ENCODE peak calls at places on chromosomes 1 and 21, in seven cellular contexts. One of them, this sample, is unnamed.

GRCh38 chr1:187853505-187853904 is 1024.8 kb downstream of the PLA2G4A start:
- DNase-seq in neural crest cell: no peak
- DNase-seq in stimulated activated CD4-positive, alpha-beta T cell treated with anti-CD3 and anti-CD28 coated beads, Interleukin-4, amount 100 ng/mL, for 48 hours: no peak
- DNase-seq in NCI-H1436 treated with DMSO at 0.1 percent for 48 hours: no peak
- DNase-seq in coronary artery: no peak
- DNase-seq in GM23338: no peak
- DNase-seq in NCI-H524: no peak
- DNase-seq in this sample: no peak

GRCh38 chr21:37208056-37208705 is 59.0 kb downstream of the VPS26C start:
- DNase-seq in neural crest cell: no peak
- DNase-seq in stimulated activated CD4-positive, alpha-beta T cell treated with anti-CD3 and anti-CD28 coated beads, Interleukin-4, amount 100 ng/mL, for 48 hours: peak; percentile 22
- DNase-seq in NCI-H1436 treated with DMSO at 0.1 percent for 48 hours: no peak
- DNase-seq in coronary artery: peak; percentile 87
- DNase-seq in GM23338: no peak
- DNase-seq in NCI-H524: no peak
- DNase-seq in this sample: no peak

GRCh38 chr1:243740255-243740999 is 109.6 kb downstream of the AKT3 start:
- DNase-seq in neural crest cell: no peak
- DNase-seq in stimulated activated CD4-positive, alpha-beta T cell treated with anti-CD3 and anti-CD28 coated beads, Interleukin-4, amount 100 ng/mL, for 48 hours: no peak
- DNase-seq in NCI-H1436 treated with DMSO at 0.1 percent for 48 hours: no peak
- DNase-seq in coronary artery: no peak
- DNase-seq in GM23338: peak; percentile 86
- DNase-seq in NCI-H524: no peak
- DNase-seq in this sample: no peak

GRCh38 chr1:158537609-158538008 is 16.6 kb downstream of the OR6Y1 start:
- DNase-seq in neural crest cell: no peak
- DNase-seq in stimulated activated CD4-positive, alpha-beta T cell treated with anti-CD3 and anti-CD28 coated beads, Interleukin-4, amount 100 ng/mL, for 48 hours: no peak
- DNase-seq in NCI-H1436 treated with DMSO at 0.1 percent for 48 hours: no peak
- DNase-seq in coronary artery: no peak
- DNase-seq in GM23338: no peak
- DNase-seq in NCI-H524: no peak
- DNase-seq in this sample: no peak

GRCh38 chr21:36456714-36457399 is 23.1 kb downstream of the CLDN14 start:
- DNase-seq in neural crest cell: no peak
- DNase-seq in stimulated activated CD4-positive, alpha-beta T cell treated with anti-CD3 and anti-CD28 coated beads, Interleukin-4, amount 100 ng/mL, for 48 hours: no peak
- DNase-seq in NCI-H1436 treated with DMSO at 0.1 percent for 48 hours: no peak
- DNase-seq in coronary artery: no peak
- DNase-seq in GM23338: no peak
- DNase-seq in NCI-H524: no peak
- DNase-seq in this sample: no peak

GRCh38 chr1:87958201-87958600 is 629.5 kb downstream of the LMO4 start:
- DNase-seq in neural crest cell: no peak
- DNase-seq in stimulated activated CD4-positive, alpha-beta T cell treated with anti-CD3 and anti-CD28 coated beads, Interleukin-4, amount 100 ng/mL, for 48 hours: no peak
- DNase-seq in NCI-H1436 treated with DMSO at 0.1 percent for 48 hours: no peak
- DNase-seq in coronary artery: no peak
- DNase-seq in GM23338: no peak
- DNase-seq in NCI-H524: no peak
- DNase-seq in this sample: no peak

GRCh38 chr1:154154534-154155181 is at the start of gene NUP210L:
- DNase-seq in neural crest cell: no peak
- DNase-seq in stimulated activated CD4-positive, alpha-beta T cell treated with anti-CD3 and anti-CD28 coated beads, Interleukin-4, amount 100 ng/mL, for 48 hours: no peak
- DNase-seq in NCI-H1436 treated with DMSO at 0.1 percent for 48 hours: no peak
- DNase-seq in coronary artery: peak; percentile 82
- DNase-seq in GM23338: peak; percentile 91
- DNase-seq in NCI-H524: no peak
- DNase-seq in this sample: no peak

GRCh38 chr1:246492611-246493245 is 14.4 kb downstream of the SMYD3 start:
- DNase-seq in neural crest cell: peak; percentile 62
- DNase-seq in stimulated activated CD4-positive, alpha-beta T cell treated with anti-CD3 and anti-CD28 coated beads, Interleukin-4, amount 100 ng/mL, for 48 hours: peak; percentile 38
- DNase-seq in NCI-H1436 treated with DMSO at 0.1 percent for 48 hours: peak; percentile 50
- DNase-seq in coronary artery: no peak
- DNase-seq in GM23338: peak; percentile 83
- DNase-seq in NCI-H524: peak; percentile 32
- DNase-seq in this sample: peak; percentile 62

GRCh38 chr1:162561037-162561615 is 396 bp upstream of the UAP1 start:
- DNase-seq in neural crest cell: peak; percentile 96
- DNase-seq in stimulated activated CD4-positive, alpha-beta T cell treated with anti-CD3 and anti-CD28 coated beads, Interleukin-4, amount 100 ng/mL, for 48 hours: peak; percentile 97
- DNase-seq in NCI-H1436 treated with DMSO at 0.1 percent for 48 hours: peak; percentile 88
- DNase-seq in coronary artery: peak; percentile 99
- DNase-seq in GM23338: peak; percentile 99
- DNase-seq in NCI-H524: peak; percentile 85
- DNase-seq in this sample: peak; percentile 65

This sample was measured in HuH-7.5.